ENCODE peak calls at places on chromosomes 11 and 22, in seven cellular contexts. K, O, R, E, Q, B and P are unnamed samples. For H3K4me1, the result is how much of the 10 kb centered on the place peaks cover.

GRCh38 chr11:68569357-68569756 is 108.8 kb downstream of the PPP6R3 start:
- DNase-seq in K (no peak), O (no peak), R (no peak), E (no peak), Q (no peak), B (no peak), P (no peak)

GRCh38 chr11:70201876-70202861 is 927 bp upstream of the FADD start:
- DNase-seq in K (no peak), O (no peak), R (no peak), E (no peak), Q (no peak), B (peak), P (no peak)

GRCh38 chr11:69430566-69430965 is 50.9 kb upstream of the LINC01488 start:
- DNase-seq in K (no peak), O (no peak), R (no peak), E (no peak), Q (no peak), B (no peak), P (no peak)

GRCh38 chr11:57680552-57680874 is 12.6 kb downstream of the ZDHHC5 start:
- DNase-seq in K (no peak), O (no peak), R (no peak), E (no peak), Q (no peak), B (no peak), P (peak)

GRCh38 chr22:48701296-48702030 is 1126.2 kb downstream of the BRD1 start:
- DNase-seq in K (no peak), O (no peak), R (peak), E (no peak), Q (no peak), B (no peak), P (no peak)

GRCh38 chr11:58494096-58494495 is 13.8 kb downstream of the OR5B21 start:
- DNase-seq in K (no peak), O (no peak), R (no peak), E (no peak), Q (no peak), B (no peak), P (peak)

GRCh38 chr11:127110542-127110941 is 110.0 kb upstream of the KIRREL3 start:
- DNase-seq in K (no peak), O (no peak), R (no peak), E (no peak), Q (no peak), B (no peak), P (no peak)

GRCh38 chr11:19466314-19466713 is 225.6 kb upstream of the E2F8 start:
- DNase-seq in K (no peak), O (no peak), R (no peak), E (no peak), Q (no peak), B (no peak), P (no peak)

GRCh38 chr11:123580557-123581275 is 73.7 kb downstream of the SCN3B start:
- DNase-seq in K (peak), O (peak), R (peak), E (peak), Q (peak), B (no peak), P (peak)

GRCh38 chr22:29314074-29314473 is 1.4 kb downstream of the RASL10A start:
- DNase-seq in K (no peak), O (no peak), R (peak), E (no peak), Q (no peak), B (no peak), P (no peak)

GRCh38 chr11:24779791-24780190 is 282.9 kb downstream of the LUZP2 start:
- DNase-seq in K (no peak), O (no peak), R (no peak), E (no peak), Q (no peak), B (no peak), P (peak)

GRCh38 chr11:116928845-116929244 is 91.4 kb upstream of the APOA1 start:
- DNase-seq in K (no peak), O (no peak), R (no peak), E (no peak), Q (no peak), B (no peak), P (no peak)

GRCh38 chr11:33375688-33376311 is 118.6 kb downstream of the HIPK3 start:
- DNase-seq in K (no peak), O (no peak), R (no peak), E (no peak), Q (no peak), B (no peak), P (peak)

GRCh38 chr22:10961043-10961860 is 4566.7 kb upstream of the OR11H1 start:
- DNase-seq in K (no peak), O (no peak), R (peak), E (no peak), Q (no peak), B (peak), P (no peak)

GRCh38 chr11:32090774-32091370 is at the start of gene RCN1:
- DNase-seq in K (peak), O (peak), R (peak), E (peak), Q (peak), B (peak), P (no peak)

GRCh38 chr11:69121621-69122336 is 34.0 kb upstream of the SMIM38 start:
- DNase-seq in K (no peak), O (no peak), R (no peak), E (no peak), Q (no peak), B (no peak), P (no peak)

GRCh38 chr11:76640540-76640939 is 30.0 kb downstream of the LRRC32 start:
- DNase-seq in K (no peak), O (no peak), R (no peak), E (no peak), Q (peak), B (no peak), P (no peak)

GRCh38 chr22:42217752-42218280 is 52.6 kb downstream of the TCF20 start:
- DNase-seq in K (no peak), O (peak), R (no peak), E (no peak), Q (no peak), B (no peak), P (no peak)

DNA sequence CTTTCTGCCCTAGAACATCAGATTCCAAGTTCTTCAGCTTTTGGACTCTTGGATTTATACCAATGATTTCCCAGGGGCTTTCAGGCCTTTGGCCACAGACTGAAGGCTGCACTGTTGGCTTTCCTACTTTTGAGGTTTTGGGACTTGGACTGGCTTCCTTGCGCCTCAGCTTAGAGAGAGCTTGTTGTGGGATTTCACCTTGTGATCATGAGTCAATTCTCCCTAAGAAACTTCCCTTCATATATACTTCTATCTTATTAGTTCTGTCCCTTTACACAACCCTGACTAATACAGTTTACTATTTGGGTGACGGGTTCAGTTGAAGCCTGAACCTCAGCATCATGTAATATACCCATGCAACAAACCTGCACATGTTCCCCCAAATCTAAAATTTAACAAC is 70.4 kb downstream of the MTNR1B start:
- DNase-seq in K (no peak), O (no peak), R (no peak), E (no peak), Q (no peak), B (no peak), P (no peak)
- H3K4me1 ChIP-seq in K (under half), O (under half), R (under half), E (under half), Q (under half), B (under half), P (under half)

DNA sequence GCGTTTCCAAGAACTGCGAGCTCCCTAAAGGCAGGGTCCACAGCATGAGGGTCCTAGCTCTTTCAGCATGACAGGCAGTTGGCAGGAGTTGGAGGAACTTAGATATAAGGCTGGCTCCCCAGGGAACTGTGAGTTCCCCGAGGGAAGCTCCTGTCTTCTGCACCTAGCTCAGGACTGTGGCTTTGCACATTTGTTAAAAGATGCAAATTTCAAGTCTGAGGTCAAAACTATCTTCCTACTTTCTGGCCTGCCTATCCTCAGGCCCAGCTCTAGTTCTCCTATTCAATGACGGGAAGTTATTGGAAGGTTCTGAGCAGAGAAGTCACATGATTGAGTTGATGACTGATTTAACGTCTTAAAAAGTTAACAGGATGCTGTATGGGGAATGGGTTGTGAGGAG is 11.7 kb upstream of the UCP3 start:
- DNase-seq in K (no peak), O (no peak), R (no peak), E (no peak), Q (peak), B (no peak), P (no peak)
- H3K4me1 ChIP-seq in K (under half), O (under half), R (under half), E (under half), Q (under half), B (under half), P (under half)

GRCh38 chr11:14306481-14306880 is 52.5 kb downstream of the RRAS2 start:
- DNase-seq in K (no peak), O (no peak), R (no peak), E (no peak), Q (no peak), B (no peak), P (no peak)
- H3K4me1 ChIP-seq in K (under half), O (under half), R (half or more), E (under half), Q (under half), B (under half), P (under half)

DNA sequence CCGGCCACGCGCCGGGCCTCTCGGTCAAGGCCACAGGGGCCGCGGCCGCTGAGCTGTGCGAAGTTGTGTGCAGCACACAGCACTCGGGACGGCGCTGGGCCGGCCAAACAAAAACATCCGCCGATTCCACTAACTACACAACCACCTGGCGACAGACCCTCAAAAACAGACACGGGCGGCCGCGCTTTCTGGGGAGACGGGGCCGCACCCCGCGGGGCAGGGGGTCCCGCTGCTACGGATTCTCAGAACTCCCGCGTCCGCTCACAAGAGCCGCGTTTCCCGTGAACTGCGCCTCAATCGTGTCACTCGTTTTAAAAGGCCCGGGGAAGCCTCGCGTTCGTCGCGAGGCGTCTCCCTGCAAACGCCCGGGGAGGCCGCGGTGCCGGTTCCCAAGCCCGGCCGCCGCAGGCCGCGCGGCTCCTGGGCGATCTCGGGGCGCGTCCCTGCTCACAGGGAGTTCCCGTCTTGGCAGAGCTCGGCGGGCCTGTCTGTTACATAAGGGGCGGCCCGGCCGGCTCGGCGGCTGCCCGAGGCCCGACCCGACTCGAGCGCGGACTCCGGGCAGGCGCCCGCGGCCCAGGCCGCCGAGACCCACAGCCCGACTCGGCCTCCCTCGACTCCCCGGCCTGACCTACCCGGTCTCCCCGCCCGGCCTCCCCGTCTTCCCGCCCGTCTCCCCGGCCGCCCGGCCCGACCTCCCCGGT is 918 bp downstream of the BRD1 start:
- DNase-seq in K (peak), O (no peak), R (peak), E (peak), Q (peak), B (no peak), P (no peak)
- H3K4me1 ChIP-seq in K (under half), O (under half), R (under half), E (under half), Q (under half), B (under half), P (under half)

DNA sequence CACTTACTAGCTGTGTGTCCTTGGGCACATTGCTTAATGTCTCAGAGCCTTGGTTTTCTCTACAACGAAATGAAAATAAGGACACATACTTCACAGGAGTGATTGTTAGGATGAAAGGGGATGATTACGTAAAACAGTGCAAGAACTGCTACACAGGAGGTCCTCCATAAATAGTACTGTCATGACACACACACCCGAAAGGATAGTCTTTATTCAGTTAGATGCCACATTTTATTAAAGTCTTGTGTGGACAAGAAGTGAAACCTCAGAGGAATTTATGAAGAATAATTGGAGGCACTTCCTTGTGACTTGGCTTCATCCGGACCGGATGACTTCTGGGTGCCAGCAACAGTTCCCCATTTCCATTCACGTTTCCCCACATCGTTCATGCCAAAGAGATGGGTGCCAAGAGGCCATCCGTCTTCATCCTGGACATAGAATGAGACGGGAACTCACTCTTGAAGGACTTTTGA is 67.4 kb upstream of the ATXN10 start:
- DNase-seq in K (no peak), O (no peak), R (no peak), E (no peak), Q (no peak), B (no peak), P (peak)
- H3K4me1 ChIP-seq in K (under half), O (under half), R (under half), E (under half), Q (under half), B (under half), P (under half)

GRCh38 chr11:64854157-64854533 is 9.7 kb upstream of the CDC42BPG start:
- DNase-seq in K (no peak), O (no peak), R (no peak), E (no peak), Q (no peak), B (no peak), P (no peak)
- H3K4me1 ChIP-seq in K (half or more), O (under half), R (half or more), E (half or more), Q (under half), B (under half), P (under half)

GRCh38 chr11:35618497-35619029 is 303 bp downstream of the FJX1 start:
- DNase-seq in K (no peak), O (no peak), R (no peak), E (no peak), Q (no peak), B (no peak), P (no peak)
- H3K4me1 ChIP-seq in K (under half), O (under half), R (under half), E (under half), Q (under half), B (under half), P (under half)